ENCODE peak calls at places on chromosomes 1 and 21, in eight cellular contexts. P is psoas muscle, O is foreskin keratinocyte, T is PC-3, C is pancreas, L is AG04450, S is HL-60, M is ovary. K is an unnamed sample.

GRCh38 chr1:203281033-203281432 is 24.3 kb upstream of the BTG2 start:
- DNase-seq in P (no peak), O (peak; percentile 88), T (peak; percentile 46), C (no peak), L (no peak), S (no peak), M (no peak), K (no peak)

GRCh38 chr1:220281159-220281574 is 8.9 kb upstream of the RAB3GAP2 start:
- DNase-seq in P (no peak), O (peak; percentile 54), T (peak; percentile 84), C (no peak), L (no peak), S (no peak), M (no peak), K (no peak)

GRCh38 chr1:57963545-57963944 is 539.7 kb upstream of the DAB1 start:
- DNase-seq in P (no peak), O (no peak), T (no peak), C (no peak), L (no peak), S (no peak), M (no peak), K (no peak)

GRCh38 chr1:54460861-54461382 is 54.7 kb upstream of the SSBP3 start:
- DNase-seq in P (no peak), O (no peak), T (no peak), C (no peak), L (no peak), S (no peak), M (no peak), K (no peak)

GRCh38 chr1:84143796-84144565 is at the start of gene PRKACB:
- DNase-seq in P (no peak), O (peak; percentile 45), T (peak; percentile 63), C (no peak), L (no peak), S (peak; percentile 69), M (no peak), K (no peak)

GRCh38 chr1:51234721-51235425 is 1.2 kb upstream of the RNF11 start:
- DNase-seq in P (peak; percentile 78), O (peak; percentile 53), T (peak; percentile 89), C (no peak), L (no peak), S (peak; percentile 89), M (peak; percentile 79), K (peak; percentile 70)

GRCh38 chr1:13583592-13583963 is at the start of gene PDPN:
- DNase-seq in P (peak; percentile 73), O (no peak), T (no peak), C (no peak), L (no peak), S (no peak), M (peak; percentile 83), K (peak; percentile 69)

GRCh38 chr1:98761238-98761637 is 99.7 kb downstream of the SNX7 start:
- DNase-seq in P (no peak), O (no peak), T (peak; percentile 32), C (no peak), L (no peak), S (peak; percentile 16), M (no peak), K (no peak)

GRCh38 chr1:4585216-4585615 is 69.2 kb upstream of the AJAP1 start:
- DNase-seq in P (no peak), O (no peak), T (peak; percentile 17), C (no peak), L (no peak), S (peak; percentile 24), M (no peak), K (no peak)

GRCh38 chr1:150066838-150067183 is 765 bp upstream of the VPS45 start:
- DNase-seq in P (peak; percentile 51), O (no peak), T (no peak), C (peak; percentile 66), L (no peak), S (peak; percentile 6), M (no peak), K (peak; percentile 61)

GRCh38 chr21:36698160-36699025 is 522 bp upstream of the SIM2 start:
- DNase-seq in P (no peak), O (no peak), T (peak; percentile 73), C (peak; percentile 73), L (no peak), S (no peak), M (no peak), K (no peak)

GRCh38 chr1:21898326-21899155 is 38.6 kb downstream of the HSPG2 start:
- DNase-seq in P (peak; percentile 70), O (no peak), T (no peak), C (no peak), L (no peak), S (no peak), M (no peak), K (peak; percentile 75)

GRCh38 chr1:229884765-229885164 is 182.3 kb upstream of the GALNT2 start:
- DNase-seq in P (no peak), O (no peak), T (no peak), C (peak; percentile 96), L (no peak), S (no peak), M (no peak), K (no peak)

GRCh38 chr1:193850745-193851144 is 664.3 kb upstream of the B3GALT2 start:
- DNase-seq in P (no peak), O (no peak), T (no peak), C (no peak), L (no peak), S (no peak), M (no peak), K (no peak)

GRCh38 chr1:152198982-152199381 is 25.0 kb downstream of the HRNR start:
- DNase-seq in P (no peak), O (no peak), T (no peak), C (no peak), L (no peak), S (no peak), M (no peak), K (no peak)

GRCh38 chr1:67723126-67723525 is 38.1 kb downstream of the GADD45A start:
- DNase-seq in P (no peak), O (no peak), T (no peak), C (no peak), L (no peak), S (no peak), M (no peak), K (no peak)
- H3K27ac ChIP-seq in P (peak overlapping the region; percentile 20), O (peak overlapping the region; percentile 67), T (peak overlapping the region; percentile 82), C (no peak overlapping the region), L (no peak overlapping the region), S (no peak overlapping the region), M (no peak overlapping the region), K (no peak overlapping the region)

DNA sequence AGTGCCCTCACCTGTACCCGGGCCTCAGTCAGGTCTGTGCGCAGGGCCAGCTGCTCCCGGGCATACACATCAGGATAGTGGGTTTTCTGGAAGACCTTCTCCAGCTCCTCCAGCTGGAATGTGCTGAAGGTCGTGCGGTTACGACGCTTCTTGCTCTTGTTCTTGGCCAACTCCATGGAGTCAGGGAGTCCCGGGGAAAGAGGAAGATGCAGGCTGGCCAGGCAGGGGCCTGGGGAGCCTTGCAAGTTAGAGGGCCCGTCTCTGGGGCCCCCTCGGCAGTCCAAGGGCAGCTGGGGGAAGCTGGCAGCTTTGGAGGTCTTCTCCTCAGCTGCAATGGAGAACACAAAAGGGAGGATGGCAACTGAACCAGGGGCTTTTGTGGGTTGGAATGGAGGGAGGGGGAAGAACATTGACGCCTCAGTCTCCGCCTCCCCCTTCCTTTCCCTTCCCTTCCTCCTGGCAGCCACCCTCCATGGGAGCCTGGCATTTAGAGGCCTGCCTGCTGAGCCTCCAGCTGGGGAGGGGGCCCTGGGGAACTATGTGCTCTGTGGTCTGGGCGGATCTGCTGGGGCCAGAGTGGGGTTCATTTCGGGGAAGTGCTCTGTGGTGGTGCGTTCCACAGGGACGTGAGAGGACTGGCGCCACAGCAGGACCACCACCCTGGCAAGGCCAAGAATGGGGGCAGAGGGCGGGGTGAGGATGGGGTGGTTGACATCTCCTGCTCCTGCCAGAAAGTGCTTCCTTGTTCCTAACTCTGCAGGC is 5.7 kb downstream of the ALX3 start:
- DNase-seq in P (no peak), O (no peak), T (no peak), C (no peak), L (no peak), S (no peak), M (no peak), K (peak; percentile 32)
- H3K27me3 ChIP-seq in P (peaks cover 26% of the 10 kb centered on the region), O (peaks cover 42% of the 10 kb centered on the region), T (no peaks in the 10 kb centered on the region), C (peaks cover 9% of the 10 kb centered on the region), L (peaks cover 42% of the 10 kb centered on the region), S (peaks cover 33% of the 10 kb centered on the region), M (peaks cover 10% of the 10 kb centered on the region), K (no peaks in the 10 kb centered on the region)

GRCh38 chr1:25562101-25562927 is 18.9 kb downstream of the LDLRAP1 start:
- DNase-seq in P (no peak), O (no peak), T (no peak), C (no peak), L (no peak), S (peak; percentile 79), M (no peak), K (no peak)

GRCh38 chr1:25561426-25562100 is 18.2 kb downstream of the LDLRAP1 start:
- DNase-seq in P (no peak), O (no peak), T (no peak), C (no peak), L (no peak), S (no peak), M (no peak), K (no peak)

GRCh38 chr1:25560788-25561187 is 17.4 kb downstream of the LDLRAP1 start:
- DNase-seq in P (no peak), O (peak; percentile 52), T (no peak), C (peak; percentile 40), L (no peak), S (no peak), M (no peak), K (no peak)

GRCh38 chr1:25559031-25559430 is 15.6 kb downstream of the LDLRAP1 start:
- DNase-seq in P (no peak), O (no peak), T (no peak), C (no peak), L (no peak), S (no peak), M (no peak), K (no peak)

GRCh38 chr1:25559996-25560395 is 16.6 kb downstream of the LDLRAP1 start:
- DNase-seq in P (no peak), O (no peak), T (no peak), C (no peak), L (no peak), S (no peak), M (no peak), K (no peak)
- H3K27ac ChIP-seq in P (no peak overlapping the region), O (no peak overlapping the region), T (no peak overlapping the region), C (no peak overlapping the region), L (no peak overlapping the region), S (no peak overlapping the region), M (no peak overlapping the region), K (no peak overlapping the region)

GRCh38 chr1:9270290-9270900 is 22.3 kb upstream of the SPSB1 start:
- DNase-seq in P (no peak), O (no peak), T (peak; percentile 70), C (no peak), L (no peak), S (no peak), M (no peak), K (peak; percentile 82)

GRCh38 chr1:9269078-9269501 is 23.6 kb upstream of the SPSB1 start:
- DNase-seq in P (no peak), O (peak; percentile 31), T (peak; percentile 74), C (no peak), L (no peak), S (no peak), M (no peak), K (no peak)

GRCh38 chr1:9267827-9268581 is 24.7 kb upstream of the SPSB1 start:
- DNase-seq in P (no peak), O (no peak), T (no peak), C (no peak), L (no peak), S (no peak), M (no peak), K (no peak)

GRCh38 chr1:9271268-9271667 is 21.4 kb upstream of the SPSB1 start:
- DNase-seq in P (no peak), O (no peak), T (no peak), C (no peak), L (no peak), S (no peak), M (no peak), K (no peak)

GRCh38 chr1:9269721-9270120 is 23.0 kb upstream of the SPSB1 start:
- DNase-seq in P (no peak), O (no peak), T (no peak), C (no peak), L (no peak), S (no peak), M (no peak), K (peak; percentile 78)
- H3K27me3 ChIP-seq in P (no peaks in the 10 kb centered on the region), O (peaks cover 10% of the 10 kb centered on the region), T (no peaks in the 10 kb centered on the region), C (no peaks in the 10 kb centered on the region), L (no peaks in the 10 kb centered on the region), S (no peaks in the 10 kb centered on the region), M (no peaks in the 10 kb centered on the region), K (no peaks in the 10 kb centered on the region)